ENCODE peak calls at places on chromosomes 3 and 15, in ten cellular contexts. L is stomach, C is GM23338, V is breast epithelium, H is HCT116, O is Panc1, D is transverse colon, R is esophagus muscularis mucosa, W is suprapubic skin, X is spleen. Y is an unnamed sample.

GRCh38 chr15:52254331-52254730 is 41.3 kb downstream of the MYO5C start:
- DNase-seq in L (no peak), C (peak), V (no peak), H (no peak), O (no peak), D (no peak), R (no peak), W (no peak), X (no peak), Y (peak)

GRCh38 chr3:39780352-39780751 is 29.1 kb upstream of the MYRIP start:
- DNase-seq in L (no peak), C (no peak), V (no peak), H (no peak), O (no peak), D (no peak), R (no peak), W (no peak), X (no peak), Y (no peak)

GRCh38 chr15:63439536-63440264 is 58.1 kb upstream of the CA12 start:
- DNase-seq in L (no peak), C (no peak), V (no peak), H (no peak), O (no peak), D (no peak), R (no peak), W (no peak), X (no peak), Y (no peak)

GRCh38 chr3:184602406-184603155 is 41.0 kb downstream of the EPHB3 start:
- DNase-seq in L (no peak), C (peak), V (no peak), H (no peak), O (no peak), D (no peak), R (no peak), W (no peak), X (no peak), Y (no peak)

GRCh38 chr15:36882487-36883108 is 217.8 kb downstream of the MEIS2 start:
- DNase-seq in L (no peak), C (peak), V (no peak), H (no peak), O (no peak), D (no peak), R (no peak), W (no peak), X (no peak), Y (no peak)

GRCh38 chr3:72418149-72418686 is 430.0 kb downstream of the SHQ1 start:
- DNase-seq in L (no peak), C (no peak), V (no peak), H (no peak), O (no peak), D (no peak), R (no peak), W (no peak), X (no peak), Y (no peak)

GRCh38 chr3:44939581-44940036 is 36.4 kb downstream of the ZDHHC3 start:
- DNase-seq in L (no peak), C (no peak), V (no peak), H (no peak), O (no peak), D (no peak), R (no peak), W (no peak), X (no peak), Y (no peak)

GRCh38 chr3:128273116-128273840 is 120.0 kb downstream of the EEFSEC start:
- DNase-seq in L (no peak), C (peak), V (no peak), H (no peak), O (no peak), D (no peak), R (no peak), W (no peak), X (no peak), Y (no peak)

GRCh38 chr15:29312387-29312786 is 42.8 kb upstream of the NSMCE3 start:
- DNase-seq in L (no peak), C (no peak), V (no peak), H (no peak), O (no peak), D (no peak), R (peak), W (no peak), X (no peak), Y (no peak)

GRCh38 chr3:115100172-115100571 is 46.9 kb downstream of the ZBTB20 start:
- DNase-seq in L (no peak), C (peak), V (no peak), H (no peak), O (no peak), D (no peak), R (no peak), W (no peak), X (no peak), Y (no peak)

GRCh38 chr3:12351145-12351544 is 62.3 kb downstream of the PPARG start:
- DNase-seq in L (no peak), C (no peak), V (no peak), H (no peak), O (no peak), D (no peak), R (no peak), W (peak), X (no peak), Y (peak)

GRCh38 chr15:64009798-64010241 is 36.5 kb downstream of the DAPK2 start:
- DNase-seq in L (no peak), C (no peak), V (no peak), H (no peak), O (no peak), D (no peak), R (no peak), W (no peak), X (no peak), Y (no peak)

GRCh38 chr15:58182460-58183163 is 44.4 kb downstream of the AQP9 start:
- DNase-seq in L (peak), C (peak), V (no peak), H (peak), O (peak), D (peak), R (no peak), W (no peak), X (no peak), Y (peak)

GRCh38 chr15:78049691-78050440 is 27.6 kb downstream of the TBC1D2B start:
- DNase-seq in L (no peak), C (no peak), V (no peak), H (no peak), O (no peak), D (no peak), R (no peak), W (no peak), X (peak), Y (peak)
- TF ChIP-seq POLR2AphosphoS5 in L (no peak), C (no peak), V (no peak), H (no peak), O (no peak), D (no peak), R (no peak), W (no peak), X (peak), Y (peak)

DNA sequence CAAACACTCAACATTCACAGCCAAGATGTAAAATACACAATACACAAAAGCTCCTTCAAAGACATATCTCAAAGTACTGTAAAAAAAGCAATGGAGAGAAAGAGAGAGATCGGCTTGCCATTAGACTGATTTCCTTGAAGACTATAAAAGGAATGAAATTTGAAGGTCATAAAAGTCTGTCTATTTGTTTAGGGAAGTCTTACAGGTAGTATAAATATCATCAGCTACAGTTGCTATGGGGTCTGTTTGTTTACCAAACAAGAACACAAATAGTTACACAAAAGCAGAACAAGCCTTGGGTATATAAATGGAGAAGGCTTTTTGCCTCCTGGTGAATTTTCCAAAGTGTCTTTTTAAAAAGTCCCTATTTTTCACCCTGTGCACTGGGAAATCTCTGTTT is 552.4 kb downstream of the FOXP1 start:
- DNase-seq in L (no peak), C (no peak), V (no peak), H (no peak), O (no peak), D (no peak), R (no peak), W (no peak), X (no peak), Y (no peak)
- TF ChIP-seq POLR2AphosphoS5 in L (no peak), C (no peak), V (no peak), H (no peak), O (no peak), D (no peak), R (no peak), W (no peak), X (no peak), Y (no peak)

DNA sequence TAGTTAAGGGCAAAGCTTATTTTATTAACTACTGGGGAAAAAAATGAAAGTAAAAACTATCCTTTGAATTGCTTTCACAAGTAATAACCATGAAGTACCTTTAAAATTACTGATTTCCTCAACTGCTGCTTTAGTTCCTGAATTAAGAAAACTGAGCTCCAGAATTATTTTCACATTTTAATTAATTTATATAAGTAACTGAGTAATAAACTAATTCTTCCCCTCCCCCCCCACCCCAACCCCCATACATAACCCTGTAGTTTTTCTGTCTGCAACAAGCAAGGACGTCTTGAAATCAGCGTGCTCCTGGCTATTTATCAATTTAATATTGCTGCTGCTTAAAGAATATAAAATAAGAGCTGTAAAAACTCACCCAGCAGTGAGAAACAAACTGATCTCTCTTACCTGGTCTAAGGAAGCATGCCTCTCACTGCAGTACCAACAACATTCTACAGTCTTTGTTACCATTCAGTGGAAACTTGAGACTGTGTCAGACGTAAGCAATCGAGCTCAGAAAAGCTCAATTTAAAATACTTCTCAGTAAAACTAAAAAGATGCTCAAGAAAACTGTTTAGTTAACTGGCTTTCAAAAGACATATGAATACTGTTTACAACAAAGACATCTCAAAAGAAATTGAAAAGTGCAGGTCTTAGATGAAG is 121.0 kb downstream of the TFDP2 start:
- DNase-seq in L (no peak), C (peak), V (no peak), H (peak), O (peak), D (peak), R (no peak), W (no peak), X (no peak), Y (peak)
- TF ChIP-seq POLR2AphosphoS5 in L (peak), C (peak), V (no peak), H (peak), O (no peak), D (no peak), R (no peak), W (no peak), X (no peak), Y (peak)

DNA sequence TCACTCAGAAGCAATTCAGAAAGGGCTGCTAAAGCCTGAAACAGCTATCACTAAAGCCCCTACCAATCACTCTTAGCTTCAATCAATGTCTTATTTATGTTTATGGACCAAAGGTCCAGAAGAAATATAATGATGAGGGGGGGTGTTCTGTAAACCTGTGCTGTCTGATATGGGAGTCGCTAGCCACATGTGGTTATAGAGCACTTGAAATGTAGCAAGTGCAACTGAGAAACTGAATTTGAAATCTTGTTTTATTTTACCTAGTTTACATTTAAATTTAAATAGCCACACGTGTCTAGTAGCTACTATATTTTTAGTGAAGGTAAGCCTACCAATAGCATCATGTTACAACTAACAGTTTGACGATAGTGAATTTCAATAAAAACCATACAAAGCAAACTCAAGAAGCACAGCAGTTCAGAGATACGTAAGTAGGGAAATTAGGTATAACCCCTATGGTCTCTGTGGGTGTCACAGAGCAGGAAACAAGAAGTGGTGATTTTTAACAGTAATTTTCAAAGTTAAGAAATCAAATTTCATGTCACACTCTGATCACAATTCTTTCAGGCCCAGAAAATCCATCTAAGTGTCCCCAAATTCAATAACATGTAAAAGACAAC is 3.6 kb downstream of the POU1F1 start:
- DNase-seq in L (no peak), C (no peak), V (no peak), H (no peak), O (no peak), D (no peak), R (no peak), W (no peak), X (no peak), Y (no peak)
- TF ChIP-seq POLR2AphosphoS5 in L (no peak), C (no peak), V (no peak), H (no peak), O (no peak), D (no peak), R (no peak), W (no peak), X (no peak), Y (no peak)

GRCh38 chr3:49017978-49018706 is at the start of gene DALRD3:
- DNase-seq in L (peak), C (peak), V (peak), H (peak), O (no peak), D (peak), R (no peak), W (peak), X (peak), Y (peak)
- TF ChIP-seq POLR2AphosphoS5 in L (peak), C (peak), V (peak), H (peak), O (peak), D (peak), R (peak), W (peak), X (peak), Y (peak)

DNA sequence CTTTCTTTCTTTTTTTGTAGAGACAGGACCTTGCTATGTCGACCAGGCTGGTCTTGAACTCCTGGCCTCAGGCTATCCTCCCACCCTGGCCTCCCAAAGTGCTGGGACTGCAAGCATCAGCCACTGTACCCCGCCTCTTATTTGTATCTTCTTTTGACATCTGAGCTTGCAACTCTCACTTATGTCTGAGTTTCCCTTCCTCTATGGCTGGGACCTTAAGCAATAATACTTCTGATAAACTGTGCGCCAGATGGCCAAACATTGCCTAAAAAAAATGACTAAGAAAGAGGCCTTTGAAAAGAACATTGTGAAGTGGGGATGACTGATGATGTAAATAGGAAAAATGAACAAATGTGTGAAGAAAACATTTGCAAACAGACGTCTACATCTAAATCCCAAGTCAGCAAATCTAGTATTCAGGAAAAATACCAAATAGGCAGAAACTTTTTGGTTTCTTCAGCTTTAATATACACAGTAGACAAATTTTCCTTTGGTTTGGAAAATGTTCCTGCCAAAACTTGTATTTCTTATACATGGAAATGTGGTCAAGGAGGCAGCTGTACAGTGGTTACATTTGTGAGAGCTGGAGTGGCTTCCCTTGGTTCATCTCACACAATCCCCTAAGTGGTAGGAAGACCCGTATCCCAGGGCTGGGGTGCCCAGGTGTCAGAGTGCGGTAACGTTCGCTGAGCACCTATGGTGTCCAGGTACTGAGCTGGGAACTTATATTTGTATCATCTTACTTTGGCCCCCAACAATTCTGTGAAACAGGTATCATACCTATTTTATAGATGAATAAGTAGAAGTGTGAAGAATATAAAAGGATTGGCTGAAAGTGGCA is 11.6 kb upstream of the TFRC start:
- DNase-seq in L (no peak), C (no peak), V (no peak), H (no peak), O (no peak), D (no peak), R (no peak), W (peak), X (peak), Y (peak)
- TF ChIP-seq POLR2AphosphoS5 in L (no peak), C (no peak), V (no peak), H (no peak), O (no peak), D (no peak), R (no peak), W (no peak), X (no peak), Y (peak)

DNA sequence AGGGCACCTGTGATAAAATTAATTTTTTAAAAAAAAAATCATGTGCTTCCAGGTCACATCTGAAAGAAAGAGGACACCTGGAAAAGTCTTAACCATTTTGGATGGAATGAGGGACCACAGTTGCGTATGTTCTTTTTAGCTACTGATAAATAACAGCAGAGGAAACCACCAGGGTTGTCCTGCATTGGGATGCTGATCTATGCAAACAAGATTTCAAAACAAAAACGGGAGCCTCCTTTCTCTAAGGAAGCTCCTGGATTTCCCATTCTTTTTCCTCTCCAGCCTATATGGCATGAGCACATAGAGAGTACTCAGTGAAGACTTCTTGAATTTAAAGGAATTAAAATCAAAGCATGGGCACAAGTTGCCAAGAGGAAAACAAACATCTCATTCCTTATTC is 145.6 kb upstream of the THBS1 start:
- DNase-seq in L (no peak), C (peak), V (no peak), H (no peak), O (no peak), D (no peak), R (no peak), W (no peak), X (no peak), Y (no peak)
- TF ChIP-seq POLR2AphosphoS5 in L (no peak), C (no peak), V (no peak), H (no peak), O (no peak), D (no peak), R (no peak), W (no peak), X (no peak), Y (no peak)

GRCh38 chr3:23713641-23714040 is 92.1 kb upstream of the UBE2E1 start:
- DNase-seq in L (no peak), C (no peak), V (no peak), H (no peak), O (no peak), D (no peak), R (no peak), W (no peak), X (no peak), Y (no peak)

GRCh38 chr3:23709987-23710386 is 95.8 kb upstream of the UBE2E1 start:
- DNase-seq in L (no peak), C (peak), V (no peak), H (no peak), O (no peak), D (no peak), R (no peak), W (no peak), X (no peak), Y (no peak)

GRCh38 chr3:23712095-23712494 is 93.7 kb upstream of the UBE2E1 start:
- DNase-seq in L (no peak), C (no peak), V (no peak), H (no peak), O (no peak), D (no peak), R (no peak), W (no peak), X (no peak), Y (no peak)

GRCh38 chr3:23712656-23713559 is 92.8 kb upstream of the UBE2E1 start:
- DNase-seq in L (no peak), C (peak), V (no peak), H (no peak), O (no peak), D (peak), R (no peak), W (no peak), X (no peak), Y (no peak)

DNA sequence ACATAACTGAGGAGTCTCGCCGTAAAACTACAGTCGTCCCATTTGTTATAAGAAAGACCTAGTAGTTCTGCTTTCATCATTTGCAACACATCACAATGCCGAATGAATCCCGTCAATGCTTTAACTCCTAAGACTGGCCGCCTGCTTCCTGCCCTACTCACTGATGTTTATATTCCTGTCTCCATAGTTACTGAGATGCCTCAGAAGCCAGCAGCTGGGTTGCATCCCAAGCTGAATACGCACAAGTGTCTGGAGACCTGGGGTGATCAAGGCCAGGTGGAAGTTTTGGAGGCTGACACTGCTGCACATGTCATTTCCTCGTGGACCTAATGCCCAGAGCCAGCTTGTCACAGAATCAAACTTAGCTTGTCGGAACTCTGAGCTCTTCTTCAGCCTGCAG is 95.2 kb upstream of the UBE2E1 start:
- DNase-seq in L (no peak), C (peak), V (no peak), H (no peak), O (no peak), D (peak), R (no peak), W (no peak), X (no peak), Y (no peak)
- TF ChIP-seq POLR2AphosphoS5 in L (no peak), C (no peak), V (no peak), H (no peak), O (no peak), D (peak), R (peak), W (no peak), X (no peak), Y (no peak)

GRCh38 chr3:130961458-130961857 is 65.2 kb downstream of the ASTE1 start:
- DNase-seq in L (no peak), C (no peak), V (no peak), H (no peak), O (no peak), D (no peak), R (no peak), W (no peak), X (no peak), Y (no peak)

GRCh38 chr3:130963878-130964277 is 62.7 kb downstream of the ASTE1 start:
- DNase-seq in L (no peak), C (peak), V (no peak), H (peak), O (peak), D (no peak), R (no peak), W (no peak), X (no peak), Y (peak)

GRCh38 chr3:130956721-130957120 is 62.8 kb downstream of the ATP2C1 start:
- DNase-seq in L (no peak), C (no peak), V (no peak), H (no peak), O (no peak), D (no peak), R (no peak), W (no peak), X (no peak), Y (no peak)

GRCh38 chr3:130963444-130963843 is 63.2 kb downstream of the ASTE1 start:
- DNase-seq in L (no peak), C (no peak), V (no peak), H (no peak), O (peak), D (no peak), R (no peak), W (no peak), X (no peak), Y (peak)

GRCh38 chr3:130960139-130960779 is 66.4 kb downstream of the ASTE1 start:
- DNase-seq in L (no peak), C (no peak), V (no peak), H (no peak), O (no peak), D (no peak), R (no peak), W (no peak), X (no peak), Y (no peak)
- TF ChIP-seq POLR2AphosphoS5 in L (no peak), C (no peak), V (no peak), H (no peak), O (no peak), D (no peak), R (no peak), W (no peak), X (no peak), Y (no peak)

Y was measured in HL-60.